ENCODE peak calls at places on chromosomes 13 and 19, in nine cellular contexts. E is ascending aorta, S is psoas muscle, B is glutamatergic neuron, T is T-helper 1 cell, K is AG04450, H is T-helper 9 cell, L is hippocampal formation, Z is ACHN. C is an unnamed sample.

GRCh38 chr19:54646331-54646841 is 16.1 kb downstream of the LILRB1 start:
- DNase-seq in H (no peak), L (no peak), K (no peak), B (no peak), E (no peak), T (no peak), S (no peak), Z (no peak), C (no peak)

GRCh38 chr13:114146629-114147028 is 14.2 kb upstream of the RASA3 start:
- DNase-seq in K (no peak), B (peak), Z (peak), H (no peak), S (peak), E (no peak), L (no peak), T (no peak), C (no peak)

GRCh38 chr13:113655358-113656014 is 2.5 kb downstream of the ATP4B start:
- DNase-seq in B (peak), T (no peak), E (no peak), H (no peak), Z (no peak), L (no peak), K (no peak), S (peak), C (no peak)

GRCh38 chr19:38878575-38879399 is 712 bp upstream of the RINL start:
- DNase-seq in S (peak), Z (no peak), B (no peak), E (no peak), L (no peak), K (no peak), H (no peak), T (no peak), C (no peak)

GRCh38 chr13:42986176-42986574 is 5.9 kb downstream of the EPSTI1 start:
- DNase-seq in K (no peak), H (no peak), Z (no peak), T (no peak), E (no peak), L (no peak), S (no peak), B (no peak), C (no peak)

GRCh38 chr13:52933547-52934167 is 85.2 kb upstream of the PCDH8 start:
- DNase-seq in Z (no peak), E (no peak), L (no peak), K (no peak), B (no peak), H (no peak), T (no peak), S (no peak), C (no peak)

GRCh38 chr19:43723588-43723987 is 7.7 kb downstream of the IRGC start:
- DNase-seq in S (no peak), H (no peak), L (no peak), E (no peak), K (no peak), Z (no peak), T (no peak), B (no peak), C (no peak)

GRCh38 chr19:48506138-48506733 is 5.4 kb downstream of the LMTK3 start:
- DNase-seq in H (no peak), K (no peak), T (no peak), E (no peak), B (no peak), Z (peak), S (no peak), L (no peak), C (no peak)

GRCh38 chr13:50085063-50085462 is 69.8 kb downstream of the KCNRG start:
- DNase-seq in E (no peak), T (no peak), B (no peak), S (no peak), L (peak), K (no peak), Z (peak), H (no peak), C (no peak)

GRCh38 chr19:10214784-10215183 is 16.3 kb downstream of the S1PR2 start:
- DNase-seq in Z (no peak), H (no peak), S (no peak), L (no peak), K (no peak), E (no peak), B (no peak), T (no peak), C (no peak)

GRCh38 chr19:32817252-32817912 is 52.2 kb downstream of the SLC7A9 start:
- DNase-seq in T (no peak), L (no peak), S (no peak), H (no peak), Z (no peak), K (no peak), E (no peak), B (no peak), C (no peak)

GRCh38 chr13:94157705-94158218 is 321.7 kb downstream of the DCT start:
- DNase-seq in K (no peak), S (no peak), B (no peak), H (no peak), L (peak), Z (no peak), T (no peak), E (peak), C (no peak)

GRCh38 chr19:2488942-2489731 is 13.2 kb downstream of the GADD45B start:
- DNase-seq in K (no peak), E (peak), T (no peak), L (no peak), Z (peak), S (peak), B (peak), H (no peak), C (no peak)

GRCh38 chr13:42466609-42467008 is 107.3 kb upstream of the TNFSF11 start:
- DNase-seq in E (no peak), S (no peak), T (no peak), H (no peak), L (no peak), K (no peak), B (no peak), Z (no peak), C (no peak)

GRCh38 chr13:109869312-109870237 is 83.2 kb upstream of the IRS2 start:
- DNase-seq in S (peak), L (no peak), H (no peak), E (peak), K (peak), B (no peak), Z (peak), T (no peak), C (peak)

C was measured in smooth muscle cell of the brain vasculature.